ENCODE peak calls at places on chromosome 1, in nine cellular contexts. Z is ovary; B is GDM1; X is Karpas-422; G is glutamatergic neuron; S is effector memory CD4-positive, alpha-beta T cell; F is H4; T is GM03348; U is neural progenitor cell. L is an unnamed sample.

GRCh38 chr1:103336376-103336775 is 189.1 kb upstream of the RNPC3 start:
- DNase-seq in Z (no peak), B (no peak), X (no peak), G (no peak), S (no peak), F (peak), T (no peak), U (no peak), L (no peak)

GRCh38 chr1:207079706-207080246 is 8.9 kb upstream of the C4BPB start:
- DNase-seq in Z (no peak), B (no peak), X (no peak), G (no peak), S (no peak), F (no peak), T (no peak), U (no peak), L (no peak)

GRCh38 chr1:109636201-109636952 is 16.7 kb downstream of the AMPD2 start:
- DNase-seq in Z (peak), B (no peak), X (no peak), G (no peak), S (no peak), F (peak), T (peak), U (no peak), L (peak)

GRCh38 chr1:231075497-231075896 is 35.4 kb upstream of the FAM89A start:
- DNase-seq in Z (no peak), B (no peak), X (no peak), G (no peak), S (no peak), F (no peak), T (no peak), U (no peak), L (no peak)

GRCh38 chr1:27109103-27109822 is 45.7 kb downstream of the SLC9A1 start:
- DNase-seq in Z (no peak), B (peak), X (peak), G (peak), S (no peak), F (no peak), T (no peak), U (peak), L (no peak)

GRCh38 chr1:22096036-22096435 is 43.5 kb downstream of the CDC42 start:
- DNase-seq in Z (no peak), B (no peak), X (no peak), G (no peak), S (no peak), F (no peak), T (no peak), U (no peak), L (no peak)

GRCh38 chr1:83998599-83999315 is at the start of gene TTLL7:
- DNase-seq in Z (peak), B (peak), X (no peak), G (peak), S (peak), F (peak), T (peak), U (peak), L (peak)

GRCh38 chr1:110872745-110873435 is at the start of gene CD53:
- DNase-seq in Z (no peak), B (peak), X (peak), G (no peak), S (peak), F (no peak), T (no peak), U (no peak), L (no peak)

GRCh38 chr1:184792450-184792969 is 37.9 kb upstream of the EDEM3 start:
- DNase-seq in Z (no peak), B (peak), X (no peak), G (no peak), S (no peak), F (peak), T (peak), U (no peak), L (peak)

GRCh38 chr1:44543064-44543815 is 131.0 kb downstream of the TMEM53 start:
- DNase-seq in Z (no peak), B (no peak), X (no peak), G (peak), S (no peak), F (no peak), T (no peak), U (peak), L (no peak)

GRCh38 chr1:71390518-71390917 is 309.7 kb upstream of the ZRANB2 start:
- DNase-seq in Z (no peak), B (no peak), X (no peak), G (no peak), S (no peak), F (no peak), T (no peak), U (no peak), L (no peak)

L was measured in AG08396.